ENCODE peak calls at places on chromosomes 11 and 22, in ten cellular contexts. D is H9, R is HCT116, B is psoas muscle, W is A549, X is endodermal cell, L is RWPE1, K is body of pancreas, S is brain microvascular endothelial cell, Q is heart right ventricle. A is an unnamed sample.
A peak's percentile ranks its signal among the peaks of the same experiment; 100 is the strongest.

GRCh38 chr11:2550606-2550970 is 105.8 kb downstream of the KCNQ1 start:
- DNase-seq in L (no peak), K (no peak), X (peak; percentile 19), S (no peak), B (peak; percentile 33), W (no peak), R (no peak), Q (no peak), D (no peak), A (no peak)

GRCh38 chr11:69750108-69750850 is 24.9 kb downstream of the FGF4 start:
- DNase-seq in R (no peak), K (no peak), Q (no peak), S (no peak), D (no peak), B (no peak), X (peak; percentile 61), W (no peak), L (no peak), A (no peak)

GRCh38 chr11:94151903-94152677 is 23.4 kb downstream of the PANX1 start:
- DNase-seq in K (peak; percentile 49), D (peak; percentile 42), Q (no peak), L (peak; percentile 95), R (peak; percentile 73), B (peak; percentile 61), S (peak; percentile 87), X (peak; percentile 74), W (peak; percentile 84), A (no peak)

GRCh38 chr11:62501432-62501891 is 45.1 kb downstream of the AHNAK start:
- DNase-seq in D (no peak), X (peak; percentile 61), W (no peak), Q (peak; percentile 57), K (peak; percentile 28), L (no peak), S (no peak), B (peak; percentile 68), R (no peak), A (peak; percentile 78)

GRCh38 chr11:57476883-57477506 is 16.7 kb downstream of the RTN4RL2 start:
- DNase-seq in K (peak; percentile 66), L (peak; percentile 63), B (peak; percentile 82), D (peak; percentile 64), S (no peak), R (no peak), Q (peak; percentile 45), X (peak; percentile 81), W (peak; percentile 75), A (peak; percentile 39)

GRCh38 chr11:34613015-34613414 is 7.9 kb upstream of the EHF start:
- DNase-seq in X (no peak), B (no peak), R (no peak), Q (no peak), S (no peak), W (no peak), D (no peak), L (no peak), K (no peak), A (no peak)

GRCh38 chr11:69588270-69588669 is 52.7 kb upstream of the CCND1 start:
- DNase-seq in R (peak; percentile 54), B (no peak), D (no peak), S (peak; percentile 87), X (no peak), K (no peak), W (peak; percentile 45), Q (no peak), L (peak; percentile 49), A (no peak)

GRCh38 chr11:57424802-57425564 is 1.9 kb downstream of the SLC43A3 start:
- DNase-seq in X (peak; percentile 74), S (peak; percentile 87), D (no peak), Q (peak; percentile 57), R (no peak), K (peak; percentile 78), B (peak; percentile 86), W (no peak), L (no peak), A (peak; percentile 69)

GRCh38 chr11:69390561-69390960 is 90.9 kb upstream of the LINC01488 start:
- DNase-seq in Q (no peak), W (no peak), D (no peak), X (no peak), R (no peak), B (peak; percentile 15), K (no peak), L (no peak), S (no peak), A (no peak)

GRCh38 chr11:62013266-62014157 is 46.1 kb upstream of the FTH1 start:
- DNase-seq in K (no peak), Q (no peak), S (no peak), D (no peak), B (no peak), X (no peak), L (peak; percentile 51), W (no peak), R (no peak), A (no peak)

GRCh38 chr22:43471606-43472135 is 59.9 kb downstream of the MPPED1 start:
- DNase-seq in W (no peak), K (no peak), X (no peak), B (no peak), Q (no peak), S (no peak), D (no peak), L (no peak), R (no peak), A (peak; percentile 25)

GRCh38 chr22:42307806-42308563 is 37.5 kb upstream of the TCF20 start:
- DNase-seq in K (no peak), L (no peak), X (no peak), B (no peak), S (no peak), R (no peak), D (no peak), Q (no peak), W (no peak), A (no peak)

GRCh38 chr11:75341583-75341982 is 9.9 kb downstream of the ARRB1 start:
- DNase-seq in X (no peak), D (no peak), W (no peak), S (no peak), L (no peak), R (no peak), K (no peak), Q (no peak), B (no peak), A (no peak)

GRCh38 chr11:61797263-61797944 is 4.7 kb downstream of the FEN1 start:
- DNase-seq in D (peak; percentile 69), R (peak; percentile 76), X (peak; percentile 87), K (peak; percentile 89), W (peak; percentile 79), Q (peak; percentile 51), L (peak; percentile 62), S (peak; percentile 82), B (peak; percentile 77), A (peak; percentile 91)

GRCh38 chr11:46160100-46160499 is 38.8 kb upstream of the PHF21A start:
- DNase-seq in X (no peak), L (no peak), R (no peak), D (no peak), K (peak; percentile 2), W (no peak), S (no peak), Q (no peak), B (no peak), A (no peak)

GRCh38 chr22:20422271-20422958 is 15.2 kb downstream of the SCARF2 start:
- DNase-seq in S (no peak), R (no peak), B (peak; percentile 53), W (no peak), X (no peak), K (no peak), L (no peak), Q (no peak), D (no peak), A (no peak)

DNA sequence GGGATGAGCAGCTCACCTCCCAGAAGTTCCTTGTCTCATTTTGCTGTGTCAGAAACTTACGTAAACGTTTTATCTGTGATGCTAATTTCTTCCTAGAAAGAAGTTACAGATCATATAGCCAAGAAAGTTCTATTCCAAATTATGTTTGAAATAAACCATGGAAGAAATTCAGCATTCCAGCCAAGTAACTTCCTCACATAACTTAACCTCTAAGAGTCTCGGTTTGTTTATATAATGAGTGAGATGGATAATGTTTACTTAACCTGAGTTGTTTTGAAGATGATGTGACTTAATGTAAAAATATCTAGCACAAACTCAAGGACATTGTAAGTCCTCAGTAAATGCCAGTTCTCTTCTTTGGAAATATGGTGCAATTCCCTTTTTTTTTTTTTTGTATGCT is 8.9 kb upstream of the MUC15 start:
- DNase-seq in S (no peak), X (no peak), Q (no peak), W (no peak), B (no peak), L (no peak), D (no peak), K (no peak), R (no peak), A (no peak)
- H3K27ac ChIP-seq in S (no peak overlapping the region), X (no peak overlapping the region), Q (no peak overlapping the region), W (no peak overlapping the region), B (no peak overlapping the region), L (no peak overlapping the region), D (no peak overlapping the region), K (no peak overlapping the region), R (no peak overlapping the region), A (no peak overlapping the region)

GRCh38 chr11:1301220-1302000 is 8.0 kb downstream of the TOLLIP start:
- DNase-seq in X (peak; percentile 30), B (no peak), D (peak; percentile 14), Q (no peak), K (peak; percentile 1), W (no peak), L (no peak), S (no peak), R (no peak), A (peak; percentile 14)
- H3K27ac ChIP-seq in X (no peak overlapping the region), B (peak overlapping the region; percentile 91), D (no peak overlapping the region), Q (no peak overlapping the region), K (peak overlapping the region; percentile 77), W (no peak overlapping the region), L (peak overlapping the region; percentile 44), S (no peak overlapping the region), R (no peak overlapping the region), A (peak overlapping the region; percentile 42)

GRCh38 chr22:49958961-49959781 is 1.4 kb upstream of the PIM3 start:
- DNase-seq in D (no peak), B (no peak), L (no peak), Q (peak; percentile 26), X (peak; percentile 55), W (no peak), K (peak; percentile 28), S (peak; percentile 11), R (no peak), A (no peak)
- H3K27ac ChIP-seq in D (no peak overlapping the region), B (peak overlapping the region; percentile 97), L (peak overlapping the region; percentile 92), Q (peak overlapping the region; percentile 85), X (no peak overlapping the region), W (peak overlapping the region; percentile 96), K (peak overlapping the region; percentile 98), S (no peak overlapping the region), R (peak overlapping the region; percentile 95), A (peak overlapping the region; percentile 95)

DNA sequence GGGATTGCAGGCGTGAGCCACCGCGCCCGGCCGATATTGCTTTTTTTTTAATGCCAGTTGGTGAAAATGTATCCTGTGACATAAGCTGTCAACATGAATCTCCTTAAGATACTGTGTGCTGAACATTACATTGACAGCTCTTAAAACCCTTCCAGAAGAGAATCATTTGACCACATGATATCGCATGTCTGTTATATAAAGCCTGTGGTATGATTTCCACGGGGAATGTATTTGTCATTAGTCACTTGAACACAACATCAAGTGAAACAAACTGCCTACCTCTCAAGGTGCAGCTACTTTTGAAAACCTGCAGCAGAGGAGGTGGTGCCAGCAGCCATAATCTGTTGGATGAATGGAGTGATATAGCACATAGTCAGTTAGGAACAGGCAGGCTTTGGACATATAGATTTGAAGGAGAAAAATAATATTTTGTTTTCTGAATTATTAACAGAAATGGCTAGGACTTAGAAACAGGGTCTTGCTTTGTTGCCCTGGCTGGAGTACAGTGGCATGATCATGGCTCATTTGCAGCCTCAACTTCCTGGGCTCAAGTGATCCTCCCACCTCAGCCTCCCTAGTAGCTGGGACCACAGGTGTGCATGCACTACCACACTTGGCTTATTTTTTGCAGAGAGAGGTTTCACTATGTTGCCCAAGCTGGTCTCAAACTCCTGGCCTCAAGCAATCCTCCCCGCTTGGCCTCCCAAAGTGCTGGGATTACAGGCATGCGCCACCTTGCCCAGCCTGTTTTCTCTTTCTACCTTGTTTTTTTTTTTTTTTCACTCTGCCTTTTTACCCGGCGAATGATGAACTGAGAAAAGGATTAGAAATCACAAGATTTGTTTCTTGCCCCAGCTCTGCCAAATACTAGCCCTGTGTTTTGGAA is 67.3 kb downstream of the BCL2L13 start:
- DNase-seq in R (no peak), Q (no peak), W (no peak), B (no peak), D (no peak), X (no peak), K (no peak), S (no peak), L (no peak), A (no peak)
- H3K27ac ChIP-seq in R (peak overlapping the region; percentile 69), Q (peak overlapping the region; percentile 59), W (peak overlapping the region; percentile 87), B (peak overlapping the region; percentile 19), D (peak overlapping the region; percentile 72), X (no peak overlapping the region), K (no peak overlapping the region), S (peak overlapping the region; percentile 94), L (peak overlapping the region; percentile 86), A (peak overlapping the region; percentile 50)

A was measured in testis.